ENCODE peak calls at places on chromosomes 7 and 10, in ten cellular contexts. X, A, R, Y, G, C, T, E, B and F are unnamed samples.

GRCh38 chr7:88664630-88665233 is 94.8 kb upstream of the ZNF804B start:
- DNase-seq in X (no peak), A (no peak), R (no peak), Y (no peak), G (no peak), C (no peak), T (no peak), E (no peak), B (no peak), F (no peak)

GRCh38 chr10:5890519-5890878 is 456 bp downstream of the FBH1 start:
- DNase-seq in X (no peak), A (peak), R (no peak), Y (no peak), G (no peak), C (peak), T (peak), E (peak), B (no peak), F (peak)

GRCh38 chr7:88095-88926 is 104.1 kb upstream of the FAM20C start:
- DNase-seq in X (no peak), A (peak), R (no peak), Y (no peak), G (no peak), C (no peak), T (no peak), E (no peak), B (no peak), F (no peak)

GRCh38 chr10:98800263-98800662 is 353.5 kb upstream of the HPS1 start:
- DNase-seq in X (no peak), A (no peak), R (no peak), Y (no peak), G (no peak), C (no peak), T (no peak), E (no peak), B (no peak), F (no peak)

GRCh38 chr7:7272294-7272693 is 90.0 kb downstream of the C1GALT1 start:
- DNase-seq in X (no peak), A (no peak), R (no peak), Y (no peak), G (no peak), C (no peak), T (no peak), E (no peak), B (no peak), F (no peak)

GRCh38 chr10:43692051-43692825 is 43.6 kb upstream of the ZNF32 start:
- DNase-seq in X (no peak), A (no peak), R (no peak), Y (no peak), G (no peak), C (no peak), T (no peak), E (no peak), B (no peak), F (no peak)

GRCh38 chr7:86733783-86734182 is 90.1 kb downstream of the GRM3 start:
- DNase-seq in X (peak), A (no peak), R (no peak), Y (peak), G (no peak), C (no peak), T (no peak), E (no peak), B (no peak), F (no peak)

GRCh38 chr10:69056129-69056528 is 31.8 kb upstream of the SRGN start:
- DNase-seq in X (no peak), A (no peak), R (peak), Y (no peak), G (no peak), C (no peak), T (no peak), E (no peak), B (peak), F (no peak)

GRCh38 chr10:102310356-102311024 is 65.2 kb downstream of the GBF1 start:
- DNase-seq in X (no peak), A (no peak), R (peak), Y (no peak), G (no peak), C (peak), T (no peak), E (no peak), B (no peak), F (no peak)